ENCODE peak calls at places on chromosomes 11 and 22, in seven cellular contexts. One of them, this sample, is unnamed.

GRCh38 chr11:47348859-47349258 is 3.6 kb downstream of the MYBPC3 start:
- DNase-seq in IMR-90: peak
- DNase-seq in neuronal stem cell: no peak
- DNase-seq in H9: no peak
- DNase-seq in mesenchymal stem cell: peak
- DNase-seq in mesendoderm: peak
- DNase-seq in trophoblast cell: no peak
- DNase-seq in this sample: no peak

GRCh38 chr11:77473001-77473800 is 693 bp downstream of the PAK1 start:
- DNase-seq in IMR-90: no peak
- DNase-seq in neuronal stem cell: peak
- DNase-seq in H9: peak
- DNase-seq in mesenchymal stem cell: peak
- DNase-seq in mesendoderm: peak
- DNase-seq in trophoblast cell: peak
- DNase-seq in this sample: no peak

GRCh38 chr22:35970601-35971417 is 57.8 kb downstream of the RBFOX2 start:
- DNase-seq in IMR-90: no peak
- DNase-seq in neuronal stem cell: no peak
- DNase-seq in H9: no peak
- DNase-seq in mesenchymal stem cell: no peak
- DNase-seq in mesendoderm: no peak
- DNase-seq in trophoblast cell: no peak
- DNase-seq in this sample: no peak

GRCh38 chr11:72741429-72741833 is 10.8 kb downstream of the ARAP1 start:
- DNase-seq in IMR-90: no peak
- DNase-seq in neuronal stem cell: no peak
- DNase-seq in H9: peak
- DNase-seq in mesenchymal stem cell: peak
- DNase-seq in mesendoderm: peak
- DNase-seq in trophoblast cell: peak
- DNase-seq in this sample: no peak

GRCh38 chr22:19407649-19408606 is 23.6 kb downstream of the HIRA start:
- DNase-seq in IMR-90: peak
- DNase-seq in neuronal stem cell: no peak
- DNase-seq in H9: no peak
- DNase-seq in mesenchymal stem cell: no peak
- DNase-seq in mesendoderm: no peak
- DNase-seq in trophoblast cell: no peak
- DNase-seq in this sample: no peak

GRCh38 chr11:100681064-100681502 is 6.0 kb upstream of the ARHGAP42 start:
- DNase-seq in IMR-90: peak
- DNase-seq in neuronal stem cell: no peak
- DNase-seq in H9: peak
- DNase-seq in mesenchymal stem cell: peak
- DNase-seq in mesendoderm: peak
- DNase-seq in trophoblast cell: peak
- DNase-seq in this sample: no peak

GRCh38 chr11:5364214-5364613 is 12.9 kb downstream of the OR51B6 start:
- DNase-seq in IMR-90: peak
- DNase-seq in neuronal stem cell: no peak
- DNase-seq in H9: no peak
- DNase-seq in mesenchymal stem cell: peak
- DNase-seq in mesendoderm: no peak
- DNase-seq in trophoblast cell: peak
- DNase-seq in this sample: no peak

GRCh38 chr11:28505216-28505615 is 397.0 kb downstream of the METTL15 start:
- DNase-seq in IMR-90: no peak
- DNase-seq in neuronal stem cell: no peak
- DNase-seq in H9: no peak
- DNase-seq in mesenchymal stem cell: peak
- DNase-seq in mesendoderm: no peak
- DNase-seq in trophoblast cell: peak
- DNase-seq in this sample: no peak

GRCh38 chr22:27797793-27798525 is 3.6 kb downstream of the MN1 start:
- DNase-seq in IMR-90: no peak
- DNase-seq in neuronal stem cell: no peak
- DNase-seq in H9: peak
- DNase-seq in mesenchymal stem cell: no peak
- DNase-seq in mesendoderm: no peak
- DNase-seq in trophoblast cell: no peak
- DNase-seq in this sample: no peak

GRCh38 chr11:75311858-75312288 is 39.6 kb downstream of the ARRB1 start:
- DNase-seq in IMR-90: peak
- DNase-seq in neuronal stem cell: no peak
- DNase-seq in H9: no peak
- DNase-seq in mesenchymal stem cell: peak
- DNase-seq in mesendoderm: peak
- DNase-seq in trophoblast cell: no peak
- DNase-seq in this sample: no peak

GRCh38 chr11:33701302-33701701 is 676 bp upstream of the C11orf91 start:
- DNase-seq in IMR-90: peak
- DNase-seq in neuronal stem cell: no peak
- DNase-seq in H9: no peak
- DNase-seq in mesenchymal stem cell: no peak
- DNase-seq in mesendoderm: no peak
- DNase-seq in trophoblast cell: peak
- DNase-seq in this sample: no peak

GRCh38 chr11:61728940-61729219 is 23.6 kb upstream of the MYRF start:
- DNase-seq in IMR-90: peak
- DNase-seq in neuronal stem cell: no peak
- DNase-seq in H9: no peak
- DNase-seq in mesenchymal stem cell: peak
- DNase-seq in mesendoderm: no peak
- DNase-seq in trophoblast cell: no peak
- DNase-seq in this sample: no peak

GRCh38 chr22:45781459-45781858 is 109.8 kb downstream of the ATXN10 start:
- DNase-seq in IMR-90: peak
- DNase-seq in neuronal stem cell: no peak
- DNase-seq in H9: no peak
- DNase-seq in mesenchymal stem cell: no peak
- DNase-seq in mesendoderm: no peak
- DNase-seq in trophoblast cell: peak
- DNase-seq in this sample: no peak

GRCh38 chr11:30789270-30789669 is 203.1 kb upstream of the MPPED2 start:
- DNase-seq in IMR-90: peak
- DNase-seq in neuronal stem cell: no peak
- DNase-seq in H9: no peak
- DNase-seq in mesenchymal stem cell: peak
- DNase-seq in mesendoderm: no peak
- DNase-seq in trophoblast cell: no peak
- DNase-seq in this sample: no peak

GRCh38 chr22:42432020-42432596 is at the start of gene NFAM1:
- DNase-seq in IMR-90: no peak
- DNase-seq in neuronal stem cell: no peak
- DNase-seq in H9: no peak
- DNase-seq in mesenchymal stem cell: no peak
- DNase-seq in mesendoderm: no peak
- DNase-seq in trophoblast cell: peak
- DNase-seq in this sample: no peak

GRCh38 chr11:115220423-115220822 is 283.8 kb downstream of the CADM1 start:
- DNase-seq in IMR-90: no peak
- DNase-seq in neuronal stem cell: no peak
- DNase-seq in H9: no peak
- DNase-seq in mesenchymal stem cell: no peak
- DNase-seq in mesendoderm: no peak
- DNase-seq in trophoblast cell: no peak
- DNase-seq in this sample: no peak

GRCh38 chr11:115220881-115221280 is 283.3 kb downstream of the CADM1 start:
- DNase-seq in IMR-90: no peak
- DNase-seq in neuronal stem cell: no peak
- DNase-seq in H9: no peak
- DNase-seq in mesenchymal stem cell: no peak
- DNase-seq in mesendoderm: no peak
- DNase-seq in trophoblast cell: no peak
- DNase-seq in this sample: no peak

GRCh38 chr11:115221461-115222069 is 282.6 kb downstream of the CADM1 start:
- DNase-seq in IMR-90: no peak
- DNase-seq in neuronal stem cell: no peak
- DNase-seq in H9: no peak
- DNase-seq in mesenchymal stem cell: no peak
- DNase-seq in mesendoderm: peak
- DNase-seq in trophoblast cell: no peak
- DNase-seq in this sample: no peak

GRCh38 chr11:115222863-115223530 is 281.2 kb downstream of the CADM1 start:
- DNase-seq in IMR-90: no peak
- DNase-seq in neuronal stem cell: no peak
- DNase-seq in H9: no peak
- DNase-seq in mesenchymal stem cell: no peak
- DNase-seq in mesendoderm: no peak
- DNase-seq in trophoblast cell: no peak
- DNase-seq in this sample: no peak

GRCh38 chr11:115222218-115222862 is 281.9 kb downstream of the CADM1 start:
- DNase-seq in IMR-90: peak
- DNase-seq in neuronal stem cell: no peak
- DNase-seq in H9: no peak
- DNase-seq in mesenchymal stem cell: peak
- DNase-seq in mesendoderm: peak
- DNase-seq in trophoblast cell: peak
- DNase-seq in this sample: no peak
- H4K8ac ChIP-seq in IMR-90: no peak
- H4K8ac ChIP-seq in neuronal stem cell: no peak
- H4K8ac ChIP-seq in H9: no peak
- H4K8ac ChIP-seq in mesenchymal stem cell: no peak
- H4K8ac ChIP-seq in mesendoderm: no peak
- H4K8ac ChIP-seq in trophoblast cell: no peak
- H4K8ac ChIP-seq in this sample: no peak

GRCh38 chr22:24591286-24591830 is 1.5 kb downstream of the LRRC75B start:
- DNase-seq in IMR-90: no peak
- DNase-seq in neuronal stem cell: no peak
- DNase-seq in H9: no peak
- DNase-seq in mesenchymal stem cell: no peak
- DNase-seq in mesendoderm: no peak
- DNase-seq in trophoblast cell: no peak
- DNase-seq in this sample: no peak

GRCh38 chr22:24588756-24589481 is 4.0 kb downstream of the LRRC75B start:
- DNase-seq in IMR-90: no peak
- DNase-seq in neuronal stem cell: no peak
- DNase-seq in H9: no peak
- DNase-seq in mesenchymal stem cell: no peak
- DNase-seq in mesendoderm: no peak
- DNase-seq in trophoblast cell: no peak
- DNase-seq in this sample: no peak

GRCh38 chr22:24592144-24592845 is 578 bp downstream of the LRRC75B start:
- DNase-seq in IMR-90: no peak
- DNase-seq in neuronal stem cell: peak
- DNase-seq in H9: peak
- DNase-seq in mesenchymal stem cell: peak
- DNase-seq in mesendoderm: peak
- DNase-seq in trophoblast cell: no peak
- DNase-seq in this sample: peak

GRCh38 chr22:24589518-24590030 is 3.3 kb downstream of the LRRC75B start:
- DNase-seq in IMR-90: no peak
- DNase-seq in neuronal stem cell: no peak
- DNase-seq in H9: no peak
- DNase-seq in mesenchymal stem cell: no peak
- DNase-seq in mesendoderm: no peak
- DNase-seq in trophoblast cell: no peak
- DNase-seq in this sample: no peak

GRCh38 chr22:24590596-24591173 is 2.2 kb downstream of the LRRC75B start:
- DNase-seq in IMR-90: no peak
- DNase-seq in neuronal stem cell: no peak
- DNase-seq in H9: no peak
- DNase-seq in mesenchymal stem cell: no peak
- DNase-seq in mesendoderm: no peak
- DNase-seq in trophoblast cell: no peak
- DNase-seq in this sample: no peak
- H2BK5ac ChIP-seq in IMR-90: no peak
- H2BK5ac ChIP-seq in neuronal stem cell: no peak
- H2BK5ac ChIP-seq in H9: no peak
- H2BK5ac ChIP-seq in mesenchymal stem cell: no peak
- H2BK5ac ChIP-seq in mesendoderm: no peak
- H2BK5ac ChIP-seq in trophoblast cell: no peak
- H2BK5ac ChIP-seq in this sample: no peak

GRCh38 chr22:37905534-37906363 is at the start of gene MICALL1:
- DNase-seq in IMR-90: peak
- DNase-seq in neuronal stem cell: no peak
- DNase-seq in H9: peak
- DNase-seq in mesenchymal stem cell: peak
- DNase-seq in mesendoderm: peak
- DNase-seq in trophoblast cell: peak
- DNase-seq in this sample: no peak

GRCh38 chr22:37906364-37907008 is 389 bp downstream of the MICALL1 start:
- DNase-seq in IMR-90: no peak
- DNase-seq in neuronal stem cell: no peak
- DNase-seq in H9: no peak
- DNase-seq in mesenchymal stem cell: peak
- DNase-seq in mesendoderm: no peak
- DNase-seq in trophoblast cell: no peak
- DNase-seq in this sample: no peak

GRCh38 chr22:37904572-37905533 is 1.2 kb upstream of the MICALL1 start:
- DNase-seq in IMR-90: peak
- DNase-seq in neuronal stem cell: no peak
- DNase-seq in H9: peak
- DNase-seq in mesenchymal stem cell: peak
- DNase-seq in mesendoderm: peak
- DNase-seq in trophoblast cell: peak
- DNase-seq in this sample: peak

GRCh38 chr22:37909756-37910155 is 3.7 kb downstream of the MICALL1 start:
- DNase-seq in IMR-90: no peak
- DNase-seq in neuronal stem cell: no peak
- DNase-seq in H9: no peak
- DNase-seq in mesenchymal stem cell: no peak
- DNase-seq in mesendoderm: no peak
- DNase-seq in trophoblast cell: peak
- DNase-seq in this sample: no peak

GRCh38 chr22:37907036-37907954 is 1.2 kb downstream of the MICALL1 start:
- DNase-seq in IMR-90: peak
- DNase-seq in neuronal stem cell: no peak
- DNase-seq in H9: no peak
- DNase-seq in mesenchymal stem cell: peak
- DNase-seq in mesendoderm: no peak
- DNase-seq in trophoblast cell: peak
- DNase-seq in this sample: no peak
- H3K9ac ChIP-seq in IMR-90: peak
- H3K9ac ChIP-seq in neuronal stem cell: peak
- H3K9ac ChIP-seq in H9: no peak
- H3K9ac ChIP-seq in mesenchymal stem cell: peak
- H3K9ac ChIP-seq in mesendoderm: peak
- H3K9ac ChIP-seq in trophoblast cell: peak
- H3K9ac ChIP-seq in this sample: no peak

DNA sequence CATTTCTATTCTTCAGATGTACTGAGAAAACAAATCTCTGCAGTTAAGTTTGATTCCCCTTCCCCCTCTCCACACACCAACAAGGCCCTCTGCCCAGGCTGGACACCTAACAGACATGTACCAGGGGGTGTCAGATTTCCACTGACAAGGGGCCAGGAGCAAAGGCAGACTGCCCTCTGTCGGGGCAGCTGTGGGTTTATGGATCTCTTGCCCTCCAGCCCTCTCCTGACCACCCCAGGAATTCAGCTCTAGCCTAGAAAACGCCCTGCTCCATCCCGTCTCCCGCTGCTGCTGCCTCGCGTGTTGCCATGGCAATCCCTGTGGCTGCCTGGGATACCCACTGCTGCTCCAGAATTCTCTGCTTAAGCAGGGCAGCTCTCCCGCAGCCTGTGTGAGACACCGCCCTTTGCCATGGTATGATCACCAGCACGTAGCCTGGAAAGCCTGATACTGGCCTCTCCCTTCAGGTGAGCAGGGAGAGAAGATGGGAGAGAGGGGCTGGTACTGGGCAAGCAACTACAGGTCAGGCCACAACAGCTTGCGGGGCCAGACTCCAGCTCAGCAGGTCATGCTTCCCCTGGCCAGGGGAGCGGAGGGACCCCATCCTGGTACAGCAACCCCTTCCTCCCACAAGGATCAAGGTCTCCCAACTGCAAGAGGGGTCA is 41.6 kb downstream of the BUD13 start:
- DNase-seq in IMR-90: peak
- DNase-seq in neuronal stem cell: peak
- DNase-seq in H9: peak
- DNase-seq in mesenchymal stem cell: peak
- DNase-seq in mesendoderm: peak
- DNase-seq in trophoblast cell: peak
- DNase-seq in this sample: no peak
- H4K8ac ChIP-seq in IMR-90: no peak
- H4K8ac ChIP-seq in neuronal stem cell: no peak
- H4K8ac ChIP-seq in H9: no peak
- H4K8ac ChIP-seq in mesenchymal stem cell: no peak
- H4K8ac ChIP-seq in mesendoderm: no peak
- H4K8ac ChIP-seq in trophoblast cell: no peak
- H4K8ac ChIP-seq in this sample: no peak